ENCODE peak calls at places on chromosomes 13 and 19, in six cellular contexts. M, C, T, N, P and F are unnamed samples. For H3K36me3, the result is how much of the 10 kb centered on the place peaks cover.

GRCh38 chr13:38620876-38621275 is 66.0 kb upstream of the FREM2 start:
- DNase-seq in T (no peak), N (no peak), C (no peak), M (no peak), P (no peak), F (no peak)

GRCh38 chr13:25455146-25455545 is 83.4 kb downstream of the ATP8A2 start:
- DNase-seq in P (no peak), C (no peak), T (no peak), N (no peak), M (no peak), F (peak)

GRCh38 chr13:34139660-34140059 is 321.7 kb downstream of the RFC3 start:
- DNase-seq in P (no peak), C (no peak), M (no peak), N (no peak), T (no peak), F (no peak)

GRCh38 chr13:107374038-107374437 is 806.1 kb upstream of the ARGLU1 start:
- DNase-seq in N (no peak), T (no peak), M (no peak), P (no peak), C (peak), F (no peak)

GRCh38 chr13:36028359-36028758 is 102.8 kb downstream of the DCLK1 start:
- DNase-seq in P (no peak), C (no peak), T (no peak), M (no peak), N (no peak), F (no peak)

GRCh38 chr19:7874080-7874856 is at the start of gene PRR36:
- DNase-seq in P (no peak), M (peak), T (no peak), C (no peak), N (no peak), F (peak)

GRCh38 chr13:112730157-112730671 is 40.4 kb downstream of the ATP11A start:
- DNase-seq in M (no peak), C (no peak), T (no peak), P (no peak), N (peak), F (peak)

GRCh38 chr13:37597477-37597876 is 1.1 kb downstream of the POSTN start:
- DNase-seq in N (no peak), C (no peak), M (no peak), T (no peak), P (no peak), F (no peak)

GRCh38 chr19:38168632-38169031 is 55.4 kb downstream of the DPF1 start:
- DNase-seq in P (no peak), M (no peak), T (no peak), C (no peak), N (no peak), F (no peak)

GRCh38 chr13:109273326-109273751 is 513.0 kb downstream of the IRS2 start:
- DNase-seq in M (no peak), C (peak), P (no peak), T (no peak), N (no peak), F (no peak)

GRCh38 chr19:44848805-44849457 is 2.8 kb downstream of the NECTIN2 start:
- DNase-seq in T (no peak), N (no peak), P (peak), M (no peak), C (peak), F (no peak)

GRCh38 chr19:16920816-16921529 is 32.2 kb downstream of the F2RL3 start:
- DNase-seq in P (no peak), T (no peak), M (no peak), C (peak), N (peak), F (peak)

GRCh38 chr13:97030705-97031452 is 36.6 kb upstream of the OXGR1 start:
- DNase-seq in T (no peak), M (no peak), N (no peak), P (no peak), C (peak), F (no peak)

GRCh38 chr19:49873149-49873521 is 4.0 kb downstream of the AKT1S1 start:
- DNase-seq in N (peak), M (no peak), C (no peak), P (no peak), T (no peak), F (no peak)

GRCh38 chr13:38814331-38814730 is 127.5 kb downstream of the FREM2 start:
- DNase-seq in N (no peak), T (no peak), C (no peak), M (no peak), P (no peak), F (no peak)

GRCh38 chr13:95546919-95547318 is 5.6 kb upstream of the CLDN10 start:
- DNase-seq in T (no peak), M (no peak), C (no peak), P (no peak), N (no peak), F (no peak)

GRCh38 chr13:104796581-104796980 is 1730.4 kb upstream of the SLC10A2 start:
- DNase-seq in C (no peak), T (no peak), M (no peak), N (no peak), P (no peak), F (no peak)

GRCh38 chr13:30796833-30797601 is 61.7 kb downstream of the ALOX5AP start:
- DNase-seq in N (no peak), T (no peak), C (no peak), M (no peak), P (no peak), F (no peak)

GRCh38 chr19:15452111-15453047 is 2.6 kb upstream of the WIZ start:
- DNase-seq in T (peak), M (peak), N (peak), P (peak), C (peak), F (peak)

GRCh38 chr13:110985570-110985969 is 70.7 kb upstream of the ANKRD10 start:
- DNase-seq in T (no peak), M (no peak), N (no peak), C (peak), P (no peak), F (no peak)

GRCh38 chr13:108297114-108297513 is 27.6 kb downstream of the TNFSF13B start:
- DNase-seq in C (no peak), N (no peak), T (no peak), M (no peak), P (no peak), F (no peak)

GRCh38 chr19:12052057-12052570 is 647 bp downstream of the ZNF878 start:
- DNase-seq in C (peak), M (no peak), T (no peak), N (no peak), P (no peak), F (no peak)

GRCh38 chr19:45645631-45646344 is 6.6 kb upstream of the EML2 start:
- DNase-seq in M (peak), C (peak), T (peak), P (peak), N (peak), F (peak)

GRCh38 chr19:57587529-57587928 is 3.6 kb downstream of the ZIK1 start:
- DNase-seq in M (no peak), T (no peak), N (no peak), C (peak), P (no peak), F (no peak)

GRCh38 chr19:49387936-49388372 is at the start of gene KASH5:
- DNase-seq in P (peak), M (peak), N (peak), T (peak), C (no peak), F (no peak)

GRCh38 chr19:43506629-43507028 is 2.1 kb upstream of the PHLDB3 start:
- DNase-seq in M (no peak), P (no peak), N (no peak), C (no peak), T (no peak), F (no peak)

GRCh38 chr13:112443191-112444000 is 67.2 kb downstream of the SPACA7 start:
- DNase-seq in T (peak), N (no peak), M (no peak), P (no peak), C (peak), F (no peak)

GRCh38 chr13:28636677-28637317 is 22.1 kb upstream of the POMP start:
- DNase-seq in C (peak), P (peak), T (peak), N (no peak), M (peak), F (no peak)

GRCh38 chr13:113625965-113626661 is 31.9 kb downstream of the ATP4B start:
- DNase-seq in T (no peak), C (peak), M (peak), N (no peak), P (no peak), F (peak)

GRCh38 chr19:52343548-52343947 is 7.5 kb downstream of the ZNF610 start:
- DNase-seq in M (no peak), T (peak), P (peak), C (peak), N (peak), F (no peak)

GRCh38 chr19:45517641-45518468 is 10.6 kb downstream of the VASP start:
- DNase-seq in C (no peak), M (no peak), N (no peak), T (no peak), P (no peak), F (no peak)

GRCh38 chr13:111912453-111912866 is 154.5 kb upstream of the SOX1 start:
- DNase-seq in C (no peak), P (no peak), M (no peak), T (no peak), N (no peak), F (no peak)

GRCh38 chr13:98571955-98572662 is 4.8 kb downstream of the STK24 start:
- DNase-seq in M (no peak), T (peak), N (peak), C (peak), P (no peak), F (no peak)

GRCh38 chr19:13896227-13896626 is 9.7 kb downstream of the BRME1 start:
- DNase-seq in T (no peak), C (no peak), N (no peak), M (no peak), P (no peak), F (no peak)

GRCh38 chr19:55152017-55152416 is 3.0 kb upstream of the TNNT1 start:
- DNase-seq in T (peak), M (no peak), N (no peak), P (no peak), C (no peak), F (no peak)

GRCh38 chr19:6229951-6230712 is 49.6 kb downstream of the MLLT1 start:
- DNase-seq in C (no peak), P (no peak), N (no peak), M (peak), T (no peak), F (peak)

GRCh38 chr19:49362926-49363264 is 679 bp upstream of the TEAD2 start:
- DNase-seq in P (peak), C (peak), M (no peak), N (peak), T (peak), F (no peak)

GRCh38 chr13:24041822-24042221 is 118.7 kb upstream of the SPATA13 start:
- DNase-seq in T (no peak), P (no peak), M (no peak), C (no peak), N (no peak), F (no peak)

GRCh38 chr13:64075543-64076271 is 2660.1 kb upstream of the PCDH20 start:
- DNase-seq in T (no peak), C (no peak), N (no peak), M (no peak), P (no peak), F (no peak)

DNA sequence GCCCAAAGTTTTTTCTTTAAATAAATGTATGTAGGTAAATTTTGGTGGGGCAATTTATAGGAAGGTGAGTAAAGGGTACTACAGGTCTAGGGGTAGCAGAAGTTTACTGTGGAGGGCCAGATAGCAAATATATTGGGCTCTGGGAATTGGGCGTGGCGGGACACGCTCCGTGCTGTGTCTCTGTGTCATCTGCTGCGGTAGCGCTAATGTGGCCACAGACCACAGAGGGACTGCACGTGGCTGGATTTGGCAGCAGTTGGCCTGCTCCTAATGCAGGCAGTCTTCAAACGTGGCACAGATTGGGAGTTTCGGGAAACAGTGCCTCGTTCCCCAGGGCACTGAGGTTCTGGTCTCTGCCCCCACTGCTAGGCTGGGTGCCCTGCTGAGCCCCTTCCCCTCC is 16.6 kb upstream of the MYDGF start:
- DNase-seq in P (no peak), N (no peak), M (no peak), T (no peak), C (no peak), F (no peak)
- H3K36me3 ChIP-seq in P (under half), N (under half), M (half or more), T (under half), C (under half), F (half or more)

DNA sequence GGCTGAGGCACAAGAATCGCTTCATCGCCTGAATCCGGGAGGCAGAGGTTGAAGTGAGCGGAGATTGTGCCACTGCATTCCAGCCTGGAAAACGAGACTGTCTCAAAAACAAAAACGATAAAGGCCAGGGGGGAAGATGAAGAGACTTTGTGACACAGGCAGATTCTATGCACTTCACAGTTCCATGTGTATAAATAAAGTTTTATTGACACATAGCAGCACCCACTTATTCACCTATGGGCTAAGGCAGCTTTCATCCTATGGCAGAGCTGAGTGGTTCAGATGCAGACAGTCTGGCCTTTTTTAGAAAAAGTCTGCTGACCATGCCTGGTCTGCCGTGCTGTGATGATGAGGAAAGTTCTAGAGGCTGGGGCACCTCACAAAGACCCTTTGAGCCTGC is 5.6 kb downstream of the LMNB2 start:
- DNase-seq in N (no peak), T (no peak), C (no peak), M (no peak), P (no peak), F (no peak)
- H3K36me3 ChIP-seq in N (under half), T (half or more), C (under half), M (under half), P (under half), F (under half)

GRCh38 chr19:56348289-56348877 is 33.7 kb upstream of the ZSCAN5A start:
- DNase-seq in M (no peak), T (peak), N (no peak), P (no peak), C (peak), F (no peak)
- H3K36me3 ChIP-seq in M (under half), T (under half), N (under half), P (under half), C (under half), F (under half)

GRCh38 chr19:29614780-29615179 is 8.7 kb downstream of the POP4 start:
- DNase-seq in M (no peak), N (no peak), P (no peak), C (no peak), T (no peak), F (no peak)
- H3K36me3 ChIP-seq in M (half or more), N (under half), P (under half), C (under half), T (under half), F (under half)

GRCh38 chr19:32814624-32815023 is 54.9 kb downstream of the SLC7A9 start:
- DNase-seq in P (no peak), C (no peak), N (no peak), T (no peak), M (no peak), F (no peak)
- H3K36me3 ChIP-seq in P (under half), C (under half), N (under half), T (under half), M (under half), F (under half)

GRCh38 chr13:69108486-69108885 is 999.1 kb upstream of the ATXN8OS start:
- DNase-seq in M (no peak), P (no peak), N (no peak), C (no peak), T (no peak), F (no peak)
- H3K36me3 ChIP-seq in M (under half), P (under half), N (under half), C (under half), T (under half), F (under half)

GRCh38 chr13:79360064-79360463 is 46.0 kb downstream of the RBM26 start:
- DNase-seq in M (no peak), C (no peak), N (no peak), T (no peak), P (no peak), F (no peak)

GRCh38 chr13:79353698-79354097 is 52.4 kb downstream of the RBM26 start:
- DNase-seq in P (no peak), N (no peak), C (no peak), T (no peak), M (no peak), F (no peak)

GRCh38 chr13:79354285-79354684 is 51.8 kb downstream of the RBM26 start:
- DNase-seq in C (no peak), N (no peak), M (no peak), T (no peak), P (no peak), F (no peak)

GRCh38 chr13:79361299-79361698 is 44.8 kb downstream of the RBM26 start:
- DNase-seq in T (no peak), M (no peak), P (no peak), N (no peak), C (peak), F (no peak)

DNA sequence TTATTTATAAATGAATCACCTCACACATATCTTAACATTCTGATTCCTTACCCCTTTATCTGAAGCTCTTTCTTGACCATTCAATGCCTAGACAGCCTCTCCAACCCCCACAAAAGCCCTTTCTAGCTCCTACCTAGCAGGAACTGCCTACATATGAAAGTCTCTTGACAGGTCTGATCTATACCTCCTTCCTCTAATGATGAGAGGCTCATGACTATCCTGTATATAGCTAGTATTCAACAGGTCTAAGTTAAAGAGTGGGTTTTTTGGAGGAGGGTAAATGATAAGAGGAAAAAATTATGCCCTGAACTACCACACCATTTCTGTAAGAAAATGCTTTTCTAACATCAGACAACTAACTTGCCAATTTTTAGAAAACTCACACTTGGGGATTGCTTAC is 47.0 kb downstream of the RBM26 start:
- DNase-seq in C (no peak), M (no peak), T (no peak), P (no peak), N (no peak), F (no peak)
- H3K36me3 ChIP-seq in C (half or more), M (half or more), T (half or more), P (under half), N (under half), F (half or more)